ENCODE peak calls at places on chromosomes 2 and 18, in six cellular contexts. Y, W, V, D, T and C are unnamed samples.

GRCh38 chr18:50340078-50340477 is 34.8 kb upstream of the SKA1 start:
- DNase-seq in D (no peak), Y (no peak), V (no peak), T (no peak), W (no peak), C (no peak)

GRCh38 chr2:122478773-122479172 is 723.3 kb downstream of the TSN start:
- DNase-seq in D (no peak), W (no peak), V (no peak), T (no peak), Y (no peak), C (no peak)

GRCh38 chr2:46487667-46488333 is 8.4 kb downstream of the TMEM247 start:
- DNase-seq in T (no peak), W (peak), D (no peak), Y (peak), V (peak), C (no peak)

GRCh38 chr2:176554107-176555048 is 285.1 kb downstream of the MTX2 start:
- DNase-seq in W (no peak), Y (peak), D (no peak), T (peak), V (peak), C (peak)

GRCh38 chr2:170822292-170822884 is 5.7 kb downstream of the GAD1 start:
- DNase-seq in D (no peak), T (peak), W (no peak), V (no peak), Y (no peak), C (peak)

GRCh38 chr2:215687149-215688031 is 251.5 kb upstream of the FN1 start:
- DNase-seq in Y (no peak), T (no peak), W (no peak), D (no peak), V (no peak), C (no peak)

GRCh38 chr2:219445220-219445631 is 10.6 kb downstream of the SPEG start:
- DNase-seq in W (no peak), T (no peak), Y (no peak), V (no peak), D (no peak), C (no peak)

GRCh38 chr2:198471291-198471690 is 666.9 kb downstream of the PLCL1 start:
- DNase-seq in V (no peak), D (no peak), W (no peak), Y (no peak), T (no peak), C (no peak)

GRCh38 chr18:28248653-28249052 is 71.7 kb upstream of the CDH2 start:
- DNase-seq in D (no peak), V (no peak), T (no peak), W (no peak), Y (no peak), C (no peak)

GRCh38 chr2:230723363-230723762 is 10.7 kb downstream of the CAB39 start:
- DNase-seq in V (no peak), T (no peak), Y (no peak), D (no peak), W (no peak), C (no peak)

GRCh38 chr2:108239786-108240185 is at the start of gene SULT1C3:
- DNase-seq in W (no peak), V (no peak), D (no peak), T (no peak), Y (no peak), C (no peak)

GRCh38 chr2:108240966-108241365 is 1.2 kb downstream of the SULT1C3 start:
- DNase-seq in W (no peak), D (no peak), Y (no peak), T (no peak), V (no peak), C (no peak)

GRCh38 chr2:108229875-108230274 is 9.9 kb upstream of the SULT1C3 start:
- DNase-seq in V (no peak), Y (no peak), T (no peak), D (no peak), W (no peak), C (no peak)

GRCh38 chr2:108236676-108237335 is 3.0 kb upstream of the SULT1C3 start:
- DNase-seq in V (no peak), T (no peak), Y (no peak), W (no peak), D (no peak), C (no peak)

DNA sequence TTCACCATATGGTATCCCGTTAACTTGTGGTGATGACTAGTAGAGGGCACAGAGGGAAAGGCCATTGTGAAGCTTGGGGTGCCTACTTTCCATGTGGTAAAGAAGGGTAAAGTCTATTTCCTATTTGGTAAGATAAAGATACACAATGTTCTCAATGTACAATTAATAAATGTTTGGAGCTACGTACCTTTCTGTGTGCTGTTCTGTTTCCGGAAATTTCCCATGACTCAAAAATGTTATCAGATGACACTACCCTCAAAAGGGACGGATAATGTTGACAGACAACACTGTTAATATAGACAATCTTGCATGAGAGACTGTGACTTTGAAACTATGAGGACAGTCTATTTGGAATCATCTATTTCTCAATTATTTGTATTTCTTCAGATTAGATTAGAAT is 4.2 kb upstream of the SULT1C3 start:
- DNase-seq in W (no peak), Y (no peak), T (no peak), V (no peak), D (no peak), C (no peak)
- TF ChIP-seq CTCF in W (no peak), Y (no peak), T (no peak), V (no peak), D (no peak), C (no peak)

GRCh38 chr2:15189236-15189635 is 371.9 kb downstream of the NBAS start:
- DNase-seq in V (peak), D (no peak), W (no peak), T (no peak), Y (no peak), C (no peak)
- TF ChIP-seq CTCF in V (no peak), D (peak), W (no peak), T (no peak), Y (no peak), C (no peak)

DNA sequence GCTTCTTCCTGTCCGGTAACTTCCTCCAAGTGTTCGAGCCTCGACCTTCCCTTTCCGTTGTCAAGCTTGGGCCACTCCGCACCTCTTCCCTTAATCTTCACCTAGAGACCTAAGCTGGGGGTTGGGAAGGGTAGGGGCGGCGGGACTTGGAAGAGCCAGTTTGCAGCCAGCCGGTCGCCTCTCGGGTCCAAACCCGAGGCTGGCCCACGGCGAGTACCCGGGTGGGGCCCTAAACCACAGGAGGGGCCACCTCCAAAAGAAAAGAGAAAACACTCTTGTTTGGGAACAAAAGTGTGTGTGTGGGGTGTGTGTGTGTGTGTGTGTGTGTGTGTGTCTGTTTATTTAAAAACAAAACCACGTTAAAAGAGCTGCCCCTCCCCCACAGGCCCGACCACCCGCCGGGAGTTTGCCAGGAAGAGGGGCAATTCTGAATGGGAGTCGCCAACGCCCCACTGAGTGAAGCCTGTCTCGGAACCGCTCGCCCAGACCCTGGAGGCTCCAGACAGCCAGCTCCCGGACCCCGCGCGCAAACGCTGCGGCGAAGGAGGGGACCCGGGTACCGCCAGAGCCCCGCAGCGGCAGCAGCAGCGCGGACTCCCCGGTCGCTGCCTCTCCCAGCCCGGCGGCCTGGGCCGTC is 476 bp upstream of the RHOB start:
- DNase-seq in D (no peak), W (peak), V (no peak), Y (peak), T (no peak), C (peak)
- TF ChIP-seq CTCF in D (no peak), W (no peak), V (no peak), Y (no peak), T (no peak), C (no peak)

DNA sequence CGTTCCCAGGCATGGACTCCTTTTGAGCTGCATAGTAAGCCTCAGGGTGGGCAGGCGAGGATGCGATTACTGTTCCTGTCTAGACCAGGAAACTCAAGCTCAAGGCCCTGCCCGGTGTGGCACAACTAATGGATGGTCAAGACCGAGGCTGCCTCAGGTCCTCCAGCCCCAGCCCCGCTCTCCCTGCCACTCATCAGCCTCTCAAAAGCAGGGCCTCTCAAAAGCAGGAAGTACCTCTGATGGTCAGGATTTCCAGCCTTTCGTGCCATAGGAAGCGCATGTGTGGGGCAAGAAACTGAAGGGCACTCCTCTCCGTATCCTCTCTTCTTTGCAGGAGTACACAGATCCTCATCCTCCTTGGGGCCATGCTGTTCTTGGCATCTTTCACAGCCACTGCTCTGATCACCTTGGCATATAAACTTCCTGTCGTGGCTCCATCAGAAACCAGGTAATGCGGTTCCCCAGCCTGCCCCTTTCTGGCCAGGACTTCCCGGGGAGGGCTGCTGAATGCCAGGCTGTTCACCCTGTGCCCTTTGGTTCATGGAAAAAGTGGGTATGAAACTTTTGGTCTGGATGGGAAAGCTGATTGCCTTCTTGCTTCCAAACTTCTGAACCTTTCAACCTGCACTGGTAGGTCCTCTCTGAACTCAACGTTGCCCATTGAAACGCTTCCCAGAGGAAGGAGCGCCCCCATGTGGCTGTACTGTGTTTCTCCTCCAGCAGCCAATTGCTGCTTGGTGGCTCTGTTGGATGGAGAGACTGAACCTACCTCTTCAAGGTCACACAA is 82.8 kb upstream of the SEC11C start:
- DNase-seq in V (peak), Y (peak), W (peak), T (peak), D (no peak), C (peak)
- TF ChIP-seq CTCF in V (peak), Y (peak), W (peak), T (peak), D (peak), C (peak)

DNA sequence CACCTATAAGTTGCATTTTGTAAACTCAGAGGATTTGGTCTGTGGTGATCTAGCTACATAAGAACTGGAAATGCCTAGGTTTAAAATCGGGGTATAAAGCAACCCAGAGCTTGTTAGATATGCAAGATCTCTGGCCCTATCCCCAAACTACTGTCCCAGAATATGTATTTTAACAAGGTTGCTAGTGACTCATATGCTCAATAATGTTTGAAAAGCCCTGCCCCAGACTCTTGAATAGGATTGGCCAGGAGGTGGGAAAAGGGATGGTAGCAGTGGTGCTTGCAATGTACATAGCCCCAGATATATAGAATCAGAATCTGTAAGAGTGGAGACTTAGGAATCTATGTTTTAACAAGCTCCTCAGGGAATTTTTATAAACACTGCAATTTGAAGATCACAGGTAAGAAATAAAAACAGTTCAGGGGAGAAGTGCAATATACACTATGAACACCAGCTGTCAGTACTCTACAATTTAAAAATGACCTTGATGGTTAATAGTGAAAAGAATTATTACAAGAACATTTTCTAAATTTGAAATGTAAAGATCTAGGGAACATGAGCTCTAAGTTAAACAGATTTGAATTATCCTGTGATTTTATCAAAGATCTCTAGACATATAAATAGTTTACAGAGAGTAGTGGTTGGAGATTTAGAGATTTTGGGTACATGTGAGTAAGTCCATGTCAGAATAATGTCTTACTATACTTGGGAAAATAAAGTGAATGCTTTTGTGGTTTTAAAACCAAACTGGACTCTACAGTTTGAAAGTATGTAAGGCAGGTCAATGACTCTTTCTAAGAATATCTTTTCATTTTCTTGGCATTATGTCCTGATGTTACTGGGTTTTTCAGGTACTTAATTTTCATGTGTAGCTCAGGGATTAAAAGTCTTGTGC is 7.7 kb upstream of the MMADHC start:
- DNase-seq in Y (no peak), D (no peak), W (no peak), T (no peak), V (peak), C (no peak)
- TF ChIP-seq CTCF in Y (no peak), D (peak), W (no peak), T (peak), V (peak), C (no peak)

DNA sequence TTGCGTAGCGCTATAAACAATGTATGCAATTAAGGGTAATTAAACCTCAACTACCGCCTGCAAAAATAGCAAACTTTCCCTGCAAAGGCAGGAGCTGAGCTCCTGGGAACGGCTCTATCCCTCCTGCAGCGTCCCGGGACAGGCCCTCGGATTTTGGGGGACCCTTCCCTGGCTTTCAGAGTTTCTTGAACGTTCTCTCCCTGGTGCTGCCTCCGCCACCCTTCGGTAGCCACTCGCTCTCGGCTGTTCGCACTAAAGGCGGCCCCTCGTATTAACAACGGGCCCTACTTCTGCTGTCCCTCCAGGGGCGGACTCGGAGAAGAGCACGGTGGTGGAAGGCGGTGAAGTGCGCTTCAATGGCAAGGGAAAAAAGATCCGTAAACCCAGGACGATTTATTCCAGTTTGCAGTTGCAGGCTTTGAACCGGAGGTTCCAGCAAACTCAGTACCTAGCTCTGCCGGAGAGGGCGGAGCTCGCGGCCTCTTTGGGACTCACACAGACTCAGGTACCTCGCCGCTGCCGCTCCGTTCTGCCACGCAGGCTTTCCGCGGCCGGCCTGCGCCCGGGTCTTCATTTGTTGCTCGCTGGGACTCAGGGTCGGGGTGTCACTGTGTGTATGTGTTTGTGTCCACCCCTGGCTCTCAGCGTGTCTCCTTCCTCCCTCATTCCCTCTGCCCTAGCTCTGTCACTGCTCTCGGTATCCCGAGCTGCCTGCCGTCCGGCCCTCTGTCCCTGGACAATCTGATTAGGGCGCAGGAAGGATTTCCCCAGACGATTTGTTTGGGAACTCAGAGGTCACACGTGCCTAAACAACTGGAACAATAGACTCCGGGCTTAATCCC is 1.3 kb downstream of the DLX1 start:
- DNase-seq in T (peak), Y (no peak), D (no peak), W (no peak), V (no peak), C (no peak)
- TF ChIP-seq CTCF in T (peak), Y (no peak), D (peak), W (no peak), V (no peak), C (peak)

GRCh38 chr2:172928754-172929153 is 146.9 kb upstream of the MAP3K20 start:
- DNase-seq in Y (no peak), V (peak), D (no peak), T (no peak), W (no peak), C (no peak)
- TF ChIP-seq CTCF in Y (no peak), V (no peak), D (no peak), T (no peak), W (no peak), C (no peak)

GRCh38 chr2:64768426-64769033 is 114.8 kb upstream of the SERTAD2 start:
- DNase-seq in W (no peak), Y (no peak), D (no peak), V (no peak), T (no peak), C (no peak)

GRCh38 chr2:64770137-64770780 is 116.5 kb upstream of the SERTAD2 start:
- DNase-seq in D (no peak), Y (no peak), W (no peak), V (peak), T (no peak), C (no peak)

GRCh38 chr2:64766841-64767669 is 113.3 kb upstream of the SERTAD2 start:
- DNase-seq in D (no peak), Y (no peak), V (peak), W (no peak), T (no peak), C (no peak)

GRCh38 chr2:64769392-64770044 is 115.8 kb upstream of the SERTAD2 start:
- DNase-seq in Y (no peak), V (no peak), T (no peak), D (no peak), W (no peak), C (no peak)

GRCh38 chr2:64767670-64768425 is 114.1 kb upstream of the SERTAD2 start:
- DNase-seq in Y (peak), D (peak), V (peak), T (peak), W (peak), C (peak)
- TF ChIP-seq CTCF in Y (no peak), D (no peak), V (no peak), T (no peak), W (peak), C (no peak)

GRCh38 chr2:240913810-240914644 is 7.9 kb downstream of the CROCC2 start:
- DNase-seq in T (peak), V (peak), W (peak), Y (peak), D (no peak), C (peak)
- TF ChIP-seq CTCF in T (peak), V (peak), W (peak), Y (peak), D (peak), C (peak)

GRCh38 chr2:139480251-139480650 is 700.1 kb upstream of the NXPH2 start:
- DNase-seq in D (no peak), W (no peak), T (no peak), V (no peak), Y (no peak), C (no peak)

GRCh38 chr2:139478191-139478914 is 698.2 kb upstream of the NXPH2 start:
- DNase-seq in T (no peak), V (no peak), W (no peak), D (peak), Y (no peak), C (no peak)
- TF ChIP-seq CTCF in T (peak), V (no peak), W (no peak), D (peak), Y (no peak), C (no peak)